ENCODE peak calls at places on chromosome 20, in nine cellular contexts. Y is body of pancreas; I is brain microvascular endothelial cell; B is effector memory CD4-positive, alpha-beta T cell; Q is ovary; T is upper lobe of right lung; S is psoas muscle; D is sigmoid colon; H is GM23338. U is an unnamed sample.

GRCh38 chr20:37932074-37932473 is 29.1 kb downstream of the VSTM2L start:
- DNase-seq in I (no peak), H (no peak), T (no peak), Q (no peak), S (no peak), D (no peak), Y (no peak), B (no peak), U (no peak)

GRCh38 chr20:17747431-17747846 is 47.7 kb downstream of the BANF2 start:
- DNase-seq in Y (peak; percentile 52), I (peak; percentile 92), S (peak; percentile 40), D (no peak), Q (peak; percentile 25), H (no peak), B (no peak), T (no peak), U (no peak)

GRCh38 chr20:50304883-50305635 is 114.4 kb downstream of the CEBPB start:
- DNase-seq in Y (peak; percentile 53), I (peak; percentile 82), Q (peak; percentile 94), H (no peak), B (no peak), D (peak; percentile 100), S (peak; percentile 94), T (peak; percentile 81), U (peak; percentile 97)

GRCh38 chr20:43976577-43976976 is 61.9 kb downstream of the TOX2 start:
- DNase-seq in T (no peak), I (no peak), Q (no peak), B (no peak), D (no peak), Y (no peak), S (no peak), H (no peak), U (no peak)

GRCh38 chr20:57507477-57507876 is 17.5 kb downstream of the CTCFL start:
- DNase-seq in B (no peak), Q (no peak), Y (no peak), D (no peak), T (no peak), S (peak; percentile 46), I (no peak), H (no peak), U (no peak)

GRCh38 chr20:46688151-46689081 is 828 bp downstream of the TP53RK start:
- DNase-seq in B (no peak), T (no peak), Y (no peak), Q (no peak), S (no peak), D (peak; percentile 80), H (no peak), I (peak; percentile 40), U (no peak)

GRCh38 chr20:8447262-8448120 is 315.4 kb downstream of the PLCB1 start:
- DNase-seq in B (no peak), I (no peak), Y (no peak), Q (no peak), T (no peak), D (no peak), S (no peak), H (no peak), U (no peak)

GRCh38 chr20:60055740-60056139 is 97.5 kb downstream of the CDH26 start:
- DNase-seq in T (peak; percentile 81), I (no peak), Q (no peak), H (no peak), D (peak; percentile 81), Y (no peak), S (peak; percentile 51), B (peak; percentile 42), U (peak; percentile 70)

GRCh38 chr20:3739054-3739925 is 6.8 kb downstream of the HSPA12B start:
- DNase-seq in B (no peak), H (peak; percentile 35), S (no peak), D (peak; percentile 63), Y (no peak), I (no peak), Q (no peak), T (no peak), U (no peak)

GRCh38 chr20:15012551-15012950 is 675.1 kb upstream of the FLRT3 start:
- DNase-seq in S (no peak), H (no peak), T (no peak), D (no peak), B (no peak), Q (no peak), Y (no peak), I (no peak), U (no peak)

DNA sequence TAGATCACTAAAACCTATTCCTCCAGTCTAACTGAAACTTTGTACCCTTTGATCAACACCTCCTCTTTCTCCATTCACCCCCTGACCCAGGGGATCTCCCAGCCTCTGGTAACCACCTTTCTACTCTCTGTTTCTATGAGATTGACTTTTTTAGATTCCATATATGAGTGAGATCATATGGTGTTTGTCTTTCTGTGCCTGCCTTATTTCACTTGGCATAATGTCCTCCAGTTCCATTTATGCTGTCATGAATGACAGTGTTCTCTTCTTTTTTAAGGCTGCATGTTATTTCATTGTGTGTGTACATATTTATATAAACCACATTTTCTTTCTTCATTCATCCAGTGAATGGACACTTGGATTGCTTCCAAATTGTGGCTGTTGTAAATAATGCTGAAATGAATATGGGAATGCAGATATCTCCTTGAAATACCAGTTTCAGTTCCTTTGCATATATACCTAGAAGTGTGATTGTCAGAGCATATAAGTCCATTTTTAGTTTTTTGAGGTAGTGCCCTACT is 57.7 kb downstream of the DHX35 start:
- DNase-seq in Y (no peak), S (no peak), Q (no peak), I (no peak), D (no peak), B (no peak), H (no peak), T (no peak), U (no peak)
- H3K36me3 ChIP-seq in Y (no peaks in the 10 kb centered on the region), S (peaks cover 95% of the 10 kb centered on the region), Q (no peaks in the 10 kb centered on the region), I (peaks cover 19% of the 10 kb centered on the region), D (peaks cover 24% of the 10 kb centered on the region), B (peaks cover 36% of the 10 kb centered on the region), H (peaks cover 47% of the 10 kb centered on the region), T (peaks cover 83% of the 10 kb centered on the region), U (peaks cover 44% of the 10 kb centered on the region)

GRCh38 chr20:49256261-49256660 is 21.6 kb downstream of the ZNFX1 start:
- DNase-seq in S (no peak), Y (peak; percentile 7), H (no peak), D (no peak), Q (no peak), I (no peak), T (no peak), B (no peak), U (no peak)
- H3K36me3 ChIP-seq in S (peaks cover 100% of the 10 kb centered on the region), Y (peaks cover 6% of the 10 kb centered on the region), H (peaks cover 73% of the 10 kb centered on the region), D (peaks cover 92% of the 10 kb centered on the region), Q (no peaks in the 10 kb centered on the region), I (peaks cover 85% of the 10 kb centered on the region), T (peaks cover 100% of the 10 kb centered on the region), B (peaks cover 90% of the 10 kb centered on the region), U (peaks cover 49% of the 10 kb centered on the region)

DNA sequence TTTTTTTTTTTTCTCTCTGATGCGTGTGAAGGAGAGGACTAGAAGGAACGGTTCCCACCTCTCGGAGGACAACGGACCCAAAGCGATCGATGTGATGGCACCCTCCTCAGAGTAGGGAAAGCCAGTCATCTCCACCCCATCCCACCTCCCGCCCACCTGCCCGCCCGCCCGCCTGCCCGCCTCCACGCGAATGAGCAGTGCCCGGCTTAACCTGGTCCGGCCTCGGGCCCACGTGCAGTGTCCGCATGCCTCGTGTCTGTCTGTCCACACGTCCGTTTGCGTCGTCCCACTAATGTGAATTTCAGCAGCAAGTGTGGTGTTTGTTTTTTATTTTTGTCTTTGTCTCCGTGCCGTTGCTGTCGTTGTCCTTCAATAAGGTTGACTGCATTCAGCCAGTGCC is 42.1 kb upstream of the MYL9 start:
- DNase-seq in B (no peak), D (peak; percentile 56), Q (no peak), T (no peak), S (no peak), Y (no peak), I (no peak), H (no peak), U (no peak)
- H3K36me3 ChIP-seq in B (peaks cover 62% of the 10 kb centered on the region), D (peaks cover 48% of the 10 kb centered on the region), Q (no peaks in the 10 kb centered on the region), T (peaks cover 75% of the 10 kb centered on the region), S (peaks cover 83% of the 10 kb centered on the region), Y (no peaks in the 10 kb centered on the region), I (peaks cover 68% of the 10 kb centered on the region), H (peaks cover 7% of the 10 kb centered on the region), U (peaks cover 20% of the 10 kb centered on the region)

GRCh38 chr20:62336329-62336728 is 30.8 kb downstream of the LAMA5 start:
- DNase-seq in D (no peak), T (no peak), S (peak; percentile 5), I (no peak), H (no peak), Y (no peak), B (no peak), Q (no peak), U (no peak)

GRCh38 chr20:62337558-62338293 is 29.4 kb downstream of the LAMA5 start:
- DNase-seq in H (no peak), Q (no peak), S (peak; percentile 10), T (no peak), B (no peak), D (no peak), I (no peak), Y (no peak), U (peak; percentile 76)

GRCh38 chr20:62339647-62340062 is 27.5 kb downstream of the LAMA5 start:
- DNase-seq in B (no peak), S (peak; percentile 10), T (no peak), Y (no peak), H (no peak), I (no peak), D (no peak), Q (no peak), U (no peak)

GRCh38 chr20:62336775-62337557 is 30.1 kb downstream of the LAMA5 start:
- DNase-seq in H (no peak), Q (peak; percentile 17), I (no peak), Y (no peak), B (no peak), S (peak; percentile 12), T (no peak), D (no peak), U (no peak)

GRCh38 chr20:62338294-62338620 is 28.9 kb downstream of the LAMA5 start:
- DNase-seq in I (no peak), D (no peak), H (no peak), T (no peak), Y (no peak), Q (no peak), S (peak; percentile 5), B (no peak), U (no peak)
- H3K36me3 ChIP-seq in I (peaks cover 38% of the 10 kb centered on the region), D (peaks cover 63% of the 10 kb centered on the region), H (peaks cover 27% of the 10 kb centered on the region), T (peaks cover 62% of the 10 kb centered on the region), Y (no peaks in the 10 kb centered on the region), Q (no peaks in the 10 kb centered on the region), S (peaks cover 58% of the 10 kb centered on the region), B (no peaks in the 10 kb centered on the region), U (peaks cover 31% of the 10 kb centered on the region)

U was measured in kidney.